ENCODE peak calls at places on chromosomes 11 and 22, in six cellular contexts. A is GM04504, S is right lobe of liver, Y is uterus, B is IMR-90, C is posterior vena cava. W is an unnamed sample.
A peak's percentile ranks its signal among the peaks of the same experiment; 100 is the strongest.

GRCh38 chr11:124669193-124669592 is 4.3 kb downstream of the SIAE start:
- DNase-seq in A (no peak), S (peak; percentile 23), Y (peak; percentile 18), B (peak; percentile 54), C (no peak), W (peak; percentile 31)

GRCh38 chr11:79173615-79174014 is 267.2 kb downstream of the TENM4 start:
- DNase-seq in A (peak; percentile 58), S (no peak), Y (peak; percentile 22), B (peak; percentile 77), C (no peak), W (peak; percentile 3)

GRCh38 chr11:108221401-108221800 is 1.0 kb downstream of the NPAT start:
- DNase-seq in A (no peak), S (no peak), Y (no peak), B (peak; percentile 45), C (no peak), W (no peak)

GRCh38 chr11:124751741-124752470 is at the start of gene VSIG2:
- DNase-seq in A (no peak), S (peak; percentile 46), Y (no peak), B (no peak), C (no peak), W (no peak)

GRCh38 chr22:49747130-49747529 is 80.5 kb downstream of the BRD1 start:
- DNase-seq in A (no peak), S (no peak), Y (no peak), B (no peak), C (no peak), W (no peak)

GRCh38 chr11:115348404-115348803 is 155.8 kb downstream of the CADM1 start:
- DNase-seq in A (no peak), S (no peak), Y (no peak), B (no peak), C (no peak), W (no peak)

GRCh38 chr11:122981388-122982264 is at the start of gene BSX:
- DNase-seq in A (peak; percentile 13), S (no peak), Y (no peak), B (peak; percentile 17), C (no peak), W (peak; percentile 31)

GRCh38 chr11:42840176-42840829 is 471.5 kb upstream of the API5 start:
- DNase-seq in A (no peak), S (no peak), Y (no peak), B (no peak), C (no peak), W (no peak)

GRCh38 chr11:95739526-95739925 is 50.1 kb downstream of the FAM76B start:
- DNase-seq in A (no peak), S (no peak), Y (no peak), B (no peak), C (no peak), W (no peak)

GRCh38 chr11:9601041-9601875 is 27.8 kb downstream of the WEE1 start:
- DNase-seq in A (no peak), S (no peak), Y (no peak), B (peak; percentile 89), C (no peak), W (peak; percentile 99)

GRCh38 chr22:22397292-22397870 is 111.2 kb downstream of the ZNF280B start:
- DNase-seq in A (peak; percentile 7), S (no peak), Y (no peak), B (no peak), C (no peak), W (peak; percentile 76)

GRCh38 chr11:86370922-86371614 is 3.6 kb upstream of the CCDC81 start:
- DNase-seq in A (no peak), S (no peak), Y (no peak), B (peak; percentile 40), C (no peak), W (peak; percentile 78)

GRCh38 chr11:10642298-10642697 is 51.3 kb downstream of the IRAG1 start:
- DNase-seq in A (no peak), S (no peak), Y (no peak), B (peak; percentile 23), C (no peak), W (no peak)

GRCh38 chr11:43268161-43268560 is 43.6 kb upstream of the API5 start:
- DNase-seq in A (no peak), S (no peak), Y (peak; percentile 19), B (no peak), C (peak; percentile 80), W (no peak)

GRCh38 chr11:23078289-23078971 is 218.2 kb upstream of the CCDC179 start:
- DNase-seq in A (no peak), S (no peak), Y (no peak), B (peak; percentile 80), C (no peak), W (peak; percentile 17)

GRCh38 chr11:75771646-75772410 is 3.2 kb downstream of the DGAT2 start:
- DNase-seq in A (peak; percentile 38), S (no peak), Y (no peak), B (peak; percentile 85), C (peak; percentile 83), W (no peak)

GRCh38 chr11:65903068-65903481 is 2.9 kb upstream of the FOSL1 start:
- DNase-seq in A (peak; percentile 84), S (no peak), Y (no peak), B (peak; percentile 91), C (no peak), W (peak; percentile 96)

GRCh38 chr22:30289980-30290313 is 642 bp upstream of the CASTOR1 start:
- DNase-seq in A (no peak), S (no peak), Y (no peak), B (no peak), C (peak; percentile 87), W (no peak)

GRCh38 chr11:746289-747175 is 732 bp upstream of the TALDO1 start:
- DNase-seq in A (no peak), S (no peak), Y (no peak), B (peak; percentile 24), C (peak; percentile 71), W (no peak)

GRCh38 chr11:30710216-30710615 is 124.1 kb upstream of the MPPED2 start:
- DNase-seq in A (no peak), S (no peak), Y (no peak), B (no peak), C (no peak), W (peak; percentile 76)

GRCh38 chr22:20118572-20119020 is 1.6 kb upstream of the TRMT2A start:
- DNase-seq in A (no peak), S (peak; percentile 6), Y (no peak), B (no peak), C (no peak), W (no peak)

GRCh38 chr11:110125632-110126031 is 32.4 kb downstream of the ZC3H12C start:
- DNase-seq in A (no peak), S (no peak), Y (no peak), B (peak; percentile 60), C (peak; percentile 62), W (peak; percentile 77)

GRCh38 chr11:64971421-64972233 is at the start of gene MAJIN:
- DNase-seq in A (no peak), S (peak; percentile 91), Y (peak; percentile 72), B (peak; percentile 41), C (peak; percentile 95), W (no peak)

GRCh38 chr11:124612045-124612444 is 817 bp downstream of the PANX3 start:
- DNase-seq in A (no peak), S (no peak), Y (no peak), B (no peak), C (no peak), W (no peak)

GRCh38 chr11:115721309-115722007 is 217.2 kb upstream of the CADM1 start:
- DNase-seq in A (no peak), S (no peak), Y (no peak), B (no peak), C (no peak), W (no peak)

GRCh38 chr22:50283821-50284220 is 13.6 kb upstream of the MAPK11 start:
- DNase-seq in A (no peak), S (no peak), Y (no peak), B (no peak), C (no peak), W (no peak)

GRCh38 chr11:60242607-60243292 is at the start of gene MS4A4E:
- DNase-seq in A (no peak), S (no peak), Y (no peak), B (no peak), C (no peak), W (no peak)

GRCh38 chr11:90646706-90647105 is 423.9 kb upstream of the CHORDC1 start:
- DNase-seq in A (no peak), S (no peak), Y (no peak), B (no peak), C (no peak), W (no peak)

W was measured in LHCN-M2.